ENCODE peak calls at places on chromosomes 11 and 22, in six cellular contexts. H, A, Q, G, R and J are unnamed samples.

GRCh38 chr11:13287026-13287425 is 9.4 kb downstream of the BMAL1 start:
- DNase-seq in H (no peak), A (no peak), Q (no peak), G (no peak), R (no peak), J (no peak)

GRCh38 chr11:104327864-104328513 is 164.0 kb upstream of the PDGFD start:
- DNase-seq in H (no peak), A (no peak), Q (no peak), G (no peak), R (no peak), J (no peak)

GRCh38 chr22:47144791-47145425 is 382.5 kb downstream of the TBC1D22A start:
- DNase-seq in H (no peak), A (no peak), Q (no peak), G (no peak), R (no peak), J (no peak)

GRCh38 chr22:49764151-49764581 is 63.5 kb downstream of the BRD1 start:
- DNase-seq in H (no peak), A (peak; percentile 34), Q (no peak), G (no peak), R (no peak), J (no peak)

GRCh38 chr11:80136991-80137390 is 696.2 kb upstream of the TENM4 start:
- DNase-seq in H (no peak), A (no peak), Q (no peak), G (peak; percentile 87), R (no peak), J (no peak)

GRCh38 chr11:19367051-19367709 is 126.4 kb upstream of the E2F8 start:
- DNase-seq in H (no peak), A (no peak), Q (no peak), G (peak; percentile 32), R (no peak), J (no peak)

GRCh38 chr11:44680982-44681597 is 45.7 kb upstream of the TSPAN18 start:
- DNase-seq in H (no peak), A (peak; percentile 75), Q (no peak), G (no peak), R (peak; percentile 73), J (no peak)

GRCh38 chr11:8309311-8309710 is 45.6 kb upstream of the LMO1 start:
- DNase-seq in H (no peak), A (no peak), Q (no peak), G (no peak), R (no peak), J (no peak)

GRCh38 chr11:114276077-114276476 is 20.1 kb upstream of the NNMT start:
- DNase-seq in H (no peak), A (no peak), Q (no peak), G (no peak), R (no peak), J (no peak)

GRCh38 chr11:75240381-75241035 is at the start of gene TPBGL:
- DNase-seq in H (no peak), A (peak; percentile 48), Q (no peak), G (peak; percentile 16), R (no peak), J (no peak)

GRCh38 chr11:66015094-66015881 is 3.5 kb downstream of the CST6 start:
- DNase-seq in H (no peak), A (no peak), Q (no peak), G (peak; percentile 55), R (peak; percentile 79), J (no peak)

GRCh38 chr11:129163714-129164164 is 28.4 kb downstream of the ARHGAP32 start:
- DNase-seq in H (no peak), A (no peak), Q (no peak), G (no peak), R (no peak), J (no peak)

GRCh38 chr11:1718326-1718725 is 21.3 kb downstream of the KRTAP5-6 start:
- DNase-seq in H (no peak), A (no peak), Q (no peak), G (no peak), R (no peak), J (no peak)

GRCh38 chr22:42344391-42344861 is 74.0 kb upstream of the TCF20 start:
- DNase-seq in H (no peak), A (no peak), Q (no peak), G (peak; percentile 89), R (no peak), J (no peak)

GRCh38 chr11:96134622-96135021 is 208.4 kb downstream of the MAML2 start:
- DNase-seq in H (no peak), A (no peak), Q (peak; percentile 45), G (no peak), R (peak; percentile 34), J (no peak)

GRCh38 chr11:122732342-122733300 is 77.1 kb downstream of the UBASH3B start:
- DNase-seq in H (no peak), A (no peak), Q (no peak), G (no peak), R (no peak), J (no peak)

GRCh38 chr11:28820296-28820989 is 712.3 kb downstream of the METTL15 start:
- DNase-seq in H (no peak), A (no peak), Q (no peak), G (no peak), R (no peak), J (no peak)

GRCh38 chr11:34809191-34810106 is 106.7 kb downstream of the APIP start:
- DNase-seq in H (no peak), A (no peak), Q (no peak), G (no peak), R (peak; percentile 40), J (no peak)

GRCh38 chr11:65459552-65459951 is 37.0 kb downstream of the NEAT1 start:
- DNase-seq in H (no peak), A (no peak), Q (no peak), G (no peak), R (no peak), J (no peak)

GRCh38 chr11:64084962-64085710 is 49.4 kb downstream of the FLRT1 start:
- DNase-seq in H (no peak), A (no peak), Q (no peak), G (no peak), R (no peak), J (no peak)

GRCh38 chr22:37228106-37229011 is 15.7 kb downstream of the RAC2 start:
- DNase-seq in H (no peak), A (peak; percentile 74), Q (peak; percentile 23), G (peak; percentile 84), R (peak; percentile 92), J (no peak)

GRCh38 chr22:41197808-41198585 is 7.1 kb upstream of the L3MBTL2 start:
- DNase-seq in H (no peak), A (no peak), Q (no peak), G (peak; percentile 47), R (peak; percentile 58), J (no peak)

GRCh38 chr22:44091021-44091721 is 67.1 kb downstream of the PARVB start:
- DNase-seq in H (no peak), A (no peak), Q (no peak), G (peak; percentile 42), R (peak; percentile 6), J (no peak)

GRCh38 chr22:36493690-36494110 is 12.3 kb upstream of the TXN2 start:
- DNase-seq in H (no peak), A (no peak), Q (peak; percentile 80), G (no peak), R (no peak), J (no peak)

GRCh38 chr11:65116370-65117205 is 913 bp downstream of the ZNHIT2 start:
- DNase-seq in H (no peak), A (peak; percentile 70), Q (no peak), G (peak; percentile 75), R (peak; percentile 47), J (no peak)

GRCh38 chr11:120306519-120307242 is 18.4 kb upstream of the TLCD5 start:
- DNase-seq in H (no peak), A (no peak), Q (no peak), G (peak; percentile 94), R (peak; percentile 88), J (no peak)

GRCh38 chr11:122046846-122047245 is 69.2 kb downstream of the BLID start:
- DNase-seq in H (no peak), A (no peak), Q (no peak), G (peak; percentile 34), R (no peak), J (no peak)

GRCh38 chr11:71998649-71999310 is at the start of gene IL18BP:
- DNase-seq in H (no peak), A (peak; percentile 65), Q (peak; percentile 29), G (no peak), R (no peak), J (no peak)

GRCh38 chr11:45089845-45090499 is 56.5 kb upstream of the PRDM11 start:
- DNase-seq in H (no peak), A (no peak), Q (no peak), G (peak; percentile 28), R (peak; percentile 53), J (no peak)

GRCh38 chr11:284081-285020 is 4.6 kb upstream of the PGGHG start:
- DNase-seq in H (no peak), A (peak; percentile 48), Q (no peak), G (no peak), R (no peak), J (no peak)

GRCh38 chr11:65129649-65130441 is 4.5 kb downstream of the SYVN1 start:
- DNase-seq in H (no peak), A (no peak), Q (peak; percentile 44), G (no peak), R (no peak), J (no peak)

GRCh38 chr22:29150701-29151100 is 55.0 kb upstream of the EMID1 start:
- DNase-seq in H (no peak), A (no peak), Q (no peak), G (no peak), R (no peak), J (no peak)

GRCh38 chr11:23226331-23226909 is 366.1 kb upstream of the CCDC179 start:
- DNase-seq in H (no peak), A (no peak), Q (no peak), G (no peak), R (no peak), J (no peak)

GRCh38 chr11:120912504-120912903 is 111.4 kb upstream of the TBCEL start:
- DNase-seq in H (no peak), A (no peak), Q (no peak), G (peak; percentile 37), R (peak; percentile 37), J (peak; percentile 17)

GRCh38 chr11:77617892-77618291 is 19.7 kb downstream of the CLNS1A start:
- DNase-seq in H (no peak), A (no peak), Q (no peak), G (peak; percentile 23), R (no peak), J (no peak)

GRCh38 chr11:74449369-74449931 is 17.9 kb downstream of the KCNE3 start:
- DNase-seq in H (no peak), A (peak; percentile 59), Q (peak; percentile 67), G (peak; percentile 87), R (peak; percentile 81), J (peak; percentile 65)

GRCh38 chr11:77046060-77046501 is 11.9 kb downstream of the B3GNT6 start:
- DNase-seq in H (no peak), A (peak; percentile 75), Q (peak; percentile 36), G (peak; percentile 72), R (no peak), J (no peak)

GRCh38 chr11:108221401-108221800 is 1.0 kb downstream of the NPAT start:
- DNase-seq in H (no peak), A (no peak), Q (no peak), G (peak; percentile 50), R (peak; percentile 13), J (no peak)

GRCh38 chr11:9943346-9944110 is 279.7 kb downstream of the SWAP70 start:
- DNase-seq in H (no peak), A (no peak), Q (no peak), G (no peak), R (peak; percentile 24), J (no peak)